ENCODE peak calls at places on chromosomes 16 and 17, in nine cellular contexts. C is prostate gland, I is A549, F is Peyer's patch, T is heart left ventricle, W is transverse colon, R is IMR-90, M is testis, Q is HCT116. D is an unnamed sample.

GRCh38 chr17:60941028-60941427 is 263.4 kb downstream of the BCAS3 start:
- DNase-seq in C (no peak), I (no peak), F (peak; percentile 53), T (peak; percentile 58), W (peak; percentile 78), R (peak; percentile 98), M (peak; percentile 39), Q (no peak), D (peak; percentile 35)

GRCh38 chr17:17493986-17494466 is 2.2 kb downstream of the RASD1 start:
- DNase-seq in C (no peak), I (no peak), F (no peak), T (no peak), W (no peak), R (no peak), M (no peak), Q (no peak), D (no peak)

GRCh38 chr17:57337390-57337789 is 81.1 kb downstream of the MSI2 start:
- DNase-seq in C (no peak), I (no peak), F (no peak), T (peak; percentile 57), W (no peak), R (no peak), M (no peak), Q (no peak), D (no peak)

GRCh38 chr16:50273888-50274770 is 7.8 kb downstream of the ADCY7 start:
- DNase-seq in C (no peak), I (no peak), F (peak; percentile 51), T (peak; percentile 51), W (peak; percentile 60), R (no peak), M (no peak), Q (no peak), D (no peak)

GRCh38 chr16:26981266-26981938 is 85.3 kb upstream of the C16orf82 start:
- DNase-seq in C (no peak), I (no peak), F (no peak), T (no peak), W (no peak), R (peak; percentile 93), M (no peak), Q (no peak), D (no peak)

GRCh38 chr16:75319513-75320401 is 68.3 kb upstream of the BCAR1 start:
- DNase-seq in C (no peak), I (no peak), F (no peak), T (no peak), W (no peak), R (peak; percentile 92), M (no peak), Q (no peak), D (no peak)

GRCh38 chr17:77801545-77802332 is 156.8 kb upstream of the TNRC6C start:
- DNase-seq in C (no peak), I (no peak), F (peak; percentile 16), T (peak; percentile 9), W (no peak), R (no peak), M (no peak), Q (no peak), D (no peak)

GRCh38 chr16:85717393-85718152 is 28.8 kb upstream of the GINS2 start:
- DNase-seq in C (peak; percentile 67), I (peak; percentile 74), F (peak; percentile 74), T (peak; percentile 67), W (peak; percentile 72), R (peak; percentile 47), M (peak; percentile 83), Q (peak; percentile 49), D (peak; percentile 75)

GRCh38 chr17:79595471-79595870 is 15.4 kb downstream of the RBFOX3 start:
- DNase-seq in C (no peak), I (no peak), F (no peak), T (no peak), W (no peak), R (no peak), M (no peak), Q (no peak), D (no peak)

GRCh38 chr16:22186517-22186916 is 19.6 kb upstream of the EEF2K start:
- DNase-seq in C (no peak), I (no peak), F (no peak), T (no peak), W (no peak), R (no peak), M (no peak), Q (no peak), D (no peak)

GRCh38 chr17:35796942-35797341 is 1.5 kb upstream of the MMP28 start:
- DNase-seq in C (no peak), I (no peak), F (no peak), T (no peak), W (no peak), R (no peak), M (no peak), Q (no peak), D (no peak)

GRCh38 chr16:87791295-87792204 is 25.8 kb upstream of the KLHDC4 start:
- DNase-seq in C (no peak), I (no peak), F (no peak), T (no peak), W (no peak), R (no peak), M (no peak), Q (no peak), D (no peak)

GRCh38 chr16:17566075-17566474 is 95.3 kb upstream of the XYLT1 start:
- DNase-seq in C (no peak), I (no peak), F (no peak), T (no peak), W (no peak), R (no peak), M (no peak), Q (no peak), D (no peak)

GRCh38 chr17:43224146-43224705 is 4.2 kb downstream of the CCDC200 start:
- DNase-seq in C (no peak), I (no peak), F (no peak), T (no peak), W (no peak), R (no peak), M (no peak), Q (no peak), D (no peak)

GRCh38 chr16:81279375-81279774 is 35.4 kb upstream of the GAN start:
- DNase-seq in C (no peak), I (no peak), F (no peak), T (no peak), W (no peak), R (peak; percentile 68), M (no peak), Q (no peak), D (no peak)

GRCh38 chr17:79338142-79338541 is 263.5 kb downstream of the ENGASE start:
- DNase-seq in C (no peak), I (no peak), F (no peak), T (no peak), W (no peak), R (no peak), M (no peak), Q (no peak), D (no peak)

GRCh38 chr17:78532922-78533640 is 44.1 kb downstream of the DNAH17 start:
- DNase-seq in C (no peak), I (peak; percentile 90), F (no peak), T (no peak), W (no peak), R (peak; percentile 68), M (no peak), Q (peak; percentile 27), D (no peak)

GRCh38 chr16:69921125-69921524 is 30.0 kb upstream of the CLEC18A start:
- DNase-seq in C (no peak), I (no peak), F (no peak), T (no peak), W (no peak), R (peak; percentile 28), M (no peak), Q (no peak), D (no peak)

GRCh38 chr16:12419151-12419550 is 384.5 kb downstream of the CPPED1 start:
- DNase-seq in C (no peak), I (no peak), F (no peak), T (no peak), W (no peak), R (no peak), M (no peak), Q (no peak), D (no peak)

GRCh38 chr16:12419987-12420386 is 383.7 kb downstream of the CPPED1 start:
- DNase-seq in C (no peak), I (no peak), F (no peak), T (no peak), W (no peak), R (no peak), M (no peak), Q (no peak), D (no peak)

GRCh38 chr16:12421688-12422087 is 382.0 kb downstream of the CPPED1 start:
- DNase-seq in C (no peak), I (no peak), F (no peak), T (no peak), W (no peak), R (no peak), M (no peak), Q (no peak), D (no peak)

GRCh38 chr16:12423151-12423550 is 380.5 kb downstream of the CPPED1 start:
- DNase-seq in C (no peak), I (no peak), F (no peak), T (no peak), W (no peak), R (no peak), M (no peak), Q (no peak), D (no peak)

GRCh38 chr16:12420661-12421209 is 383.0 kb downstream of the CPPED1 start:
- DNase-seq in C (no peak), I (no peak), F (no peak), T (no peak), W (no peak), R (no peak), M (no peak), Q (peak; percentile 7), D (no peak)
- H3K4me1 ChIP-seq in C (peaks cover 2% of the 10 kb centered on the region), I (peaks cover 13% of the 10 kb centered on the region), F (no peaks in the 10 kb centered on the region), T (no peaks in the 10 kb centered on the region), W (no peaks in the 10 kb centered on the region), R (no peaks in the 10 kb centered on the region), M (no peaks in the 10 kb centered on the region), Q (peaks cover 2% of the 10 kb centered on the region), D (no peaks in the 10 kb centered on the region)

GRCh38 chr17:81911277-81911961 is at the start of gene PCYT2:
- DNase-seq in C (peak; percentile 95), I (peak; percentile 99), F (peak; percentile 97), T (peak; percentile 94), W (peak; percentile 96), R (peak; percentile 73), M (peak; percentile 94), Q (peak; percentile 90), D (peak; percentile 96)
- TF ChIP-seq POLR2A in C (no peak), I (peak; percentile 31), F (peak; percentile 77), T (no peak), W (no peak), R (no peak), M (no peak), Q (no peak), D (no peak)

DNA sequence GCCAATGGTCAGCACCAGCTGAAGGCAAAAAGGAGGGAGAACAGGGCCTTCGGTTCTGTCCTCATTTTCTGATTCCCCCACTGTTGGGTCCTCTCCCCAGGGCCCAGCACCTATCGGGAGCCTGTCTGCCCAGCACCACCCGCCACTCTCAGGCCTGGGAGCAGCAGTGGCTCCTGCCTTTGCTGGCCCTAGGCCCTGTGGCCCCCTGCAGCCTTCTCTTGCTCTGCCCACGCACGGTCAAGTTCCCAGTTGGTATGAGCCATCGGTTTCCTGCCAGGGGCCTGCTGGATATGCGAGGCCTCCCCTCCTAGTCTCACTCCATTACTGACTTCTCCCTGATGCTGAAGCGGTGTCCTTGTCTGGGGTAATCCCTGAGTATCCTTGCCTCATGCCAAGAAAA is 37.5 kb downstream of the HSBP1 start:
- DNase-seq in C (no peak), I (no peak), F (no peak), T (no peak), W (no peak), R (no peak), M (no peak), Q (no peak), D (no peak)
- H3K4me3 ChIP-seq in C (no peak overlapping the region), I (no peak overlapping the region), F (no peak overlapping the region), T (no peak overlapping the region), W (no peak overlapping the region), R (no peak overlapping the region), M (no peak overlapping the region), Q (no peak overlapping the region), D (no peak overlapping the region)

GRCh38 chr17:48550313-48551205 is 5.7 kb upstream of the HOXB2 start:
- DNase-seq in C (no peak), I (no peak), F (no peak), T (no peak), W (no peak), R (peak; percentile 40), M (peak; percentile 56), Q (no peak), D (no peak)
- H3K4me1 ChIP-seq in C (no peaks in the 10 kb centered on the region), I (peaks cover 26% of the 10 kb centered on the region), F (no peaks in the 10 kb centered on the region), T (no peaks in the 10 kb centered on the region), W (peaks cover 22% of the 10 kb centered on the region), R (peaks cover 44% of the 10 kb centered on the region), M (no peaks in the 10 kb centered on the region), Q (no peaks in the 10 kb centered on the region), D (peaks cover 7% of the 10 kb centered on the region)